ENCODE peak calls at places on chromosomes 6 and 20, in four cellular contexts. Q, I, R and Z are unnamed samples. For H3K9me3, the result is how much of the 10 kb centered on the place peaks cover.

GRCh38 chr6:74764486-74764885 is 441.4 kb downstream of the COL12A1 start:
- DNase-seq in I (peak), Q (no peak), R (no peak), Z (no peak)

GRCh38 chr20:10731190-10731955 is 57.6 kb upstream of the JAG1 start:
- DNase-seq in Q (no peak), I (peak), R (no peak), Z (no peak)

GRCh38 chr6:156953125-156953477 is 175.9 kb downstream of the ARID1B start:
- DNase-seq in Q (no peak), I (no peak), R (peak), Z (no peak)

GRCh38 chr6:20156824-20157223 is 55.4 kb downstream of the MBOAT1 start:
- DNase-seq in I (no peak), Q (no peak), R (no peak), Z (no peak)

GRCh38 chr6:161498359-161498758 is 224.5 kb upstream of the AGPAT4 start:
- DNase-seq in R (peak), Q (peak), I (peak), Z (no peak)

GRCh38 chr6:106724337-106724736 is 95.0 kb downstream of the QRSL1 start:
- DNase-seq in R (no peak), Q (no peak), I (no peak), Z (no peak)

GRCh38 chr20:36408219-36408618 is 102.1 kb downstream of the DLGAP4 start:
- DNase-seq in R (peak), I (peak), Q (no peak), Z (no peak)

GRCh38 chr6:108655840-108656650 is 95.3 kb downstream of the FOXO3 start:
- DNase-seq in Q (no peak), I (peak), R (peak), Z (no peak)

GRCh38 chr6:31498748-31499147 is 803 bp downstream of the MICB start:
- DNase-seq in R (peak), Q (no peak), I (no peak), Z (no peak)

GRCh38 chr6:52517502-52518278 is 59.2 kb downstream of the TRAM2 start:
- DNase-seq in R (peak), Q (peak), I (peak), Z (no peak)

GRCh38 chr20:4896119-4896700 is 105.1 kb downstream of the SLC23A2 start:
- DNase-seq in I (no peak), R (no peak), Q (no peak), Z (no peak)

GRCh38 chr6:144896876-144897275 is 611.7 kb downstream of the UTRN start:
- DNase-seq in R (no peak), I (no peak), Q (no peak), Z (no peak)

GRCh38 chr20:48769111-48769879 is 58.5 kb downstream of the PREX1 start:
- DNase-seq in Q (no peak), R (peak), I (no peak), Z (peak)

GRCh38 chr6:116924245-116924644 is 47.2 kb downstream of the RFX6 start:
- DNase-seq in R (no peak), I (no peak), Q (no peak), Z (no peak)

GRCh38 chr20:41133709-41134361 is 3.5 kb upstream of the PLCG1 start:
- DNase-seq in R (no peak), Q (no peak), I (peak), Z (peak)

GRCh38 chr6:7165002-7165735 is 57.4 kb downstream of the RREB1 start:
- DNase-seq in R (peak), Q (no peak), I (peak), Z (no peak)
- H3K9me3 ChIP-seq in R (under half), Q (under half), I (under half), Z (under half)

DNA sequence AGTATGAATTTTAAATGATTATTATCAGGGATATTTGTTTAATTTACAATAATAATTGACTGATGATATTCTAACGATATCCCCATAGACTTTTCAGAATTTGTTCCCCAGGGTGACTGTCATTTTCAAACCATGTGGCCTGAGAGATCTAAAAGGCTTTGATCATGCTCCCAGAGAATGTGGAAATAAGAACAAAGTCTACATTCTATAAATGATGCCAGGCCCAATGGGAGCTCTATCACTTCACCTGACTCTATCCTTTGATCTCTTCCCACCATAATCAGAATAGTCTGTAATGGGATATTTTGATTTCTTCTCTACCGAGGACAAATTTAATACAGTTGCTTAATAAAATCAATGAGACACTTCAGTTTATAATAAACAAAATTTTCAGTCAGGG is 483.4 kb upstream of the IRAK1BP1 start:
- DNase-seq in R (no peak), I (no peak), Q (no peak), Z (no peak)
- H3K9me3 ChIP-seq in R (under half), I (under half), Q (under half), Z (under half)

GRCh38 chr6:140130074-140130473 is 755.6 kb upstream of the CITED2 start:
- DNase-seq in R (no peak), I (no peak), Q (no peak), Z (no peak)
- H3K9me3 ChIP-seq in R (under half), I (under half), Q (under half), Z (under half)

GRCh38 chr6:64777941-64778785 is 928.9 kb downstream of the EYS start:
- DNase-seq in R (peak), Q (no peak), I (peak), Z (no peak)

GRCh38 chr6:64774881-64775280 is 932.1 kb downstream of the EYS start:
- DNase-seq in Q (no peak), I (no peak), R (no peak), Z (no peak)

GRCh38 chr6:64776359-64776758 is 930.7 kb downstream of the EYS start:
- DNase-seq in Q (no peak), R (no peak), I (no peak), Z (no peak)
- H3K9me3 ChIP-seq in Q (under half), R (under half), I (under half), Z (under half)

DNA sequence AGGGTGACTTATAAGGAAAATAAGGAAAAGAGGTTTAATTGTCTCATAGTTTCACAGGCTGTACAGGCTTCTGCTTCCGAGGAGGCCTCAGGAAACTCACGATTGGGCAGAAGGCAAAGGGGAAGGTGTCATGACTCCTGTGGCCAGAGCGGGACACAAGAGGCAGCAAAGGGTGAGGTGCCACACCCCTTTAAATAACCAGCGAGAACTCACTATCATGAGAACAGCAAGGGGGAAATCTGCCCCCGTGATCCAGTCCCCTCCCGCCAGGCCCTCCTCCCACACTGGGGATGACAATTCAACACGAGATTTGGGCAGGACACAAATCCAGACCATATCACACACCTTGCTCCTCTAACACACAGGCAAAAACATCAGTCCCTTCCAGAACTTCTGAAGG is 254.0 kb downstream of the DLL1 start:
- DNase-seq in Q (no peak), I (no peak), R (no peak), Z (no peak)
- H3K9me3 ChIP-seq in Q (under half), I (under half), R (under half), Z (under half)

DNA sequence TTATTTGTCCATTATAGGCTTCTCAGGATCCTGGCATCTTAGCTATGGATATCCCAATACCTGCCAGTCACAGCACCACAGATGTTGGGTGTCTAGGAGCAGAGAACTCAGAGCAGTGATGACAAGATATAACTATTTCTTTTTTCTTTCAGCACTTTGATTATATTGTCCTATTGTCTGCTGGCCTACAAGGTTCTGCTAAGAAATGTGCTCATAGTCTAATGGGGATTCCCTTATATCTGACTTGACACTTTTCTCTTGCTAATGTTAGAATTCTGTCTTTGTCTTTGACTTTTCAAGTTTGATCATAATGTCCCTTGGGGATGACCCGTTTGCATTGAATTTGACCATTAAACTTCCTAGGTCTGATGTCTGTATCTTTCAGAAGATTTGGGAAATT is 270.4 kb downstream of the OGFRL1 start:
- DNase-seq in Q (no peak), R (no peak), I (no peak), Z (no peak)
- H3K9me3 ChIP-seq in Q (under half), R (under half), I (under half), Z (under half)